ENCODE peak calls at places on chromosomes 12 and 14, in five cellular contexts. J, U, E, G and C are unnamed samples.

GRCh38 chr14:37721976-37722659 is 126.7 kb downstream of the TTC6 start:
- DNase-seq in J (peak), E (no peak), G (peak), U (no peak), C (no peak)

GRCh38 chr14:53893374-53893773 is 63.3 kb downstream of the BMP4 start:
- DNase-seq in J (no peak), U (no peak), G (no peak), E (no peak), C (no peak)

GRCh38 chr12:92192361-92192760 is 46.7 kb upstream of the BTG1 start:
- DNase-seq in U (no peak), J (no peak), G (no peak), E (no peak), C (no peak)

GRCh38 chr12:109944975-109945374 is 44.9 kb downstream of the TCHP start:
- DNase-seq in U (no peak), G (peak), J (no peak), E (peak), C (no peak)

GRCh38 chr14:93089501-93090269 is 26.0 kb downstream of the ITPK1 start:
- DNase-seq in G (no peak), U (no peak), J (no peak), E (no peak), C (no peak)

GRCh38 chr12:100851637-100852036 is 57.1 kb downstream of the ANO4 start:
- DNase-seq in U (no peak), G (no peak), J (no peak), E (no peak), C (no peak)

GRCh38 chr14:49621114-49621881 is 699 bp downstream of the MGAT2 start:
- DNase-seq in G (no peak), J (peak), U (no peak), E (peak), C (peak)

GRCh38 chr12:30952036-30952435 is 25.5 kb downstream of the TSPAN11 start:
- DNase-seq in E (no peak), J (peak), G (no peak), U (no peak), C (no peak)

GRCh38 chr12:70459786-70460185 is 93.7 kb downstream of the KCNMB4 start:
- DNase-seq in U (no peak), G (no peak), E (no peak), J (no peak), C (no peak)

GRCh38 chr12:63276537-63277365 is 125.8 kb upstream of the AVPR1A start:
- DNase-seq in E (no peak), J (peak), U (peak), G (peak), C (peak)

GRCh38 chr14:61119006-61119405 is 138.0 kb downstream of the SLC38A6 start:
- DNase-seq in U (no peak), E (no peak), G (no peak), J (no peak), C (no peak)

GRCh38 chr12:127125607-127126259 is 1141.2 kb upstream of the TMEM132C start:
- DNase-seq in E (peak), U (peak), G (no peak), J (peak), C (peak)

GRCh38 chr14:82872494-82872893 is 1338.8 kb upstream of the SEL1L start:
- DNase-seq in J (peak), G (no peak), U (no peak), E (no peak), C (no peak)

GRCh38 chr12:52812749-52813148 is 1.2 kb downstream of the KRT4 start:
- DNase-seq in J (no peak), G (no peak), E (no peak), U (no peak), C (no peak)
- H3K4me3 ChIP-seq in J (no peak), G (no peak), E (no peak), U (no peak), C (no peak)

GRCh38 chr12:56677680-56678079 is 10.4 kb downstream of the PTGES3 start:
- DNase-seq in J (no peak), E (no peak), G (no peak), U (no peak), C (no peak)
- H2AFZ ChIP-seq in J (no peak), E (no peak), G (no peak), U (no peak), C (no peak)

DNA sequence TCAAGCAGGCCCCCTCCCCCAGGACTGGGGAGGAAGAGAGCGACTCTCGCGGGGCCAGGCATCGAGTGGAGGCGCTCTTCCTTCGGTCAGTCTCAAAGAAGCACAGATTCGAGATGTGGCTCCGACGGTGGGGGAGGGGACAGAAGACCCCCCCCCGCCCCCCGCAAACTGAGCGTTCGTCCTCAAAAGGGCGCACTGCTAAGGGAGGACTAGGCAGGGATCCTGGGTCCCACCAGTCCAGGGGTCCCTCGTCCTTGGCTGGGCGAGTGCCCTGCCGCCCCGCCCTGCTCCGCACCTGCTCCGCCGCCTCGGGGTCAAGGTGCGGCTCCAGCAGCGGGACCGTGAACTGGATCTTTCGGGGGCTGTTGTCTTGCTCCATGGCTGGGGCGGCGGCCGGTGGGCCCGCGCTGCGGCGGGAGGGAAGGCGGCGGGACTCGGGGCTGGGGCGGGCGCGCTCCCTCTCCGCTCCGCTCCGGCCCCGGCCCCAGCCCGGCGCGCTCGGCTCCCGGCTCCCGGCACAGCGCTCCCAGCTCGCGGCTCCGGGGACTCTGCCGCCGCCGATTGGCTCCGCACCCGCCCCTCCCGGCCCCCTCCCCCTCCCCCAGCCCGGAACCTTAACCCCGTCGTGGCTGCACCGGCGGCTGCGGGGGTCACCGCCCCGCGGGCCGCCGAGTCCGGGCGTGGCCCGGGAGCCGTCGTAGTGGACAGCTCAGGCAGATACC is at the start of gene PPP1R1A:
- DNase-seq in J (peak), E (no peak), U (no peak), G (no peak), C (no peak)
- H3K4me3 ChIP-seq in J (no peak), E (no peak), U (peak), G (peak), C (no peak)

GRCh38 chr12:76220980-76221379 is 127.2 kb downstream of the BBS10 start:
- DNase-seq in U (no peak), E (no peak), G (no peak), J (no peak), C (no peak)

GRCh38 chr12:76219806-76220205 is 128.4 kb downstream of the BBS10 start:
- DNase-seq in G (peak), U (no peak), E (no peak), J (no peak), C (peak)

GRCh38 chr12:76216585-76217472 is 131.4 kb downstream of the BBS10 start:
- DNase-seq in G (no peak), J (no peak), E (peak), U (no peak), C (no peak)
- H2AFZ ChIP-seq in G (no peak), J (peak), E (no peak), U (no peak), C (peak)

GRCh38 chr14:104964546-104964945 is 13.6 kb downstream of the AHNAK2 start:
- DNase-seq in E (no peak), J (no peak), U (no peak), G (no peak), C (no peak)
- H3K4me3 ChIP-seq in E (no peak), J (no peak), U (no peak), G (no peak), C (no peak)

GRCh38 chr12:40141996-40142395 is 36.1 kb upstream of the SLC2A13 start:
- DNase-seq in G (no peak), J (no peak), E (no peak), U (no peak), C (no peak)
- H2AFZ ChIP-seq in G (no peak), J (no peak), E (no peak), U (no peak), C (no peak)

DNA sequence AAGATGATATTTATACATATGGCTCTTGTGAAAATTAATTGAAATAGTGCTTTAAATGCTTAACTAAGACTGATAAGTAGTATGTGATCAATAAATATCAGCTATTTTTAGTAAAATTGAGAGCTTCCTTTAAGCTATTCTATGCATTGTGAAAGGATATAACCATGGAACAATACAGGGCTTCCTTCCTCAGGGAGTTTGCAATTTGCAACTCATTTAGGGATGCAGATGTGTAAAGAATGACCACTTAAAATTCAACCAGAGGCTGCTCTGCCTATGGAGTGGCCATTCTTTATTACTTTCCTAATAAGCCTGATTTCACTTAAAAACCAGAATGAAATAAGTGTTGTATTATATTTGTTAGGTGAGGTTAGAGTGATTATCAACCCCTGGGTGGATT is 103.2 kb upstream of the PRICKLE1 start:
- DNase-seq in U (no peak), J (no peak), G (no peak), E (no peak), C (no peak)
- H3K4me3 ChIP-seq in U (no peak), J (no peak), G (no peak), E (no peak), C (no peak)

GRCh38 chr12:95605087-95605486 is 53.8 kb upstream of the USP44 start:
- DNase-seq in E (peak), J (peak), G (no peak), U (no peak), C (peak)

GRCh38 chr12:95599880-95600279 is 48.6 kb upstream of the USP44 start:
- DNase-seq in E (no peak), J (no peak), U (no peak), G (no peak), C (no peak)

GRCh38 chr12:95601626-95602025 is 50.4 kb upstream of the USP44 start:
- DNase-seq in U (no peak), G (no peak), J (peak), E (peak), C (peak)

GRCh38 chr12:95601091-95601490 is 49.8 kb upstream of the USP44 start:
- DNase-seq in U (no peak), J (no peak), E (no peak), G (no peak), C (no peak)

DNA sequence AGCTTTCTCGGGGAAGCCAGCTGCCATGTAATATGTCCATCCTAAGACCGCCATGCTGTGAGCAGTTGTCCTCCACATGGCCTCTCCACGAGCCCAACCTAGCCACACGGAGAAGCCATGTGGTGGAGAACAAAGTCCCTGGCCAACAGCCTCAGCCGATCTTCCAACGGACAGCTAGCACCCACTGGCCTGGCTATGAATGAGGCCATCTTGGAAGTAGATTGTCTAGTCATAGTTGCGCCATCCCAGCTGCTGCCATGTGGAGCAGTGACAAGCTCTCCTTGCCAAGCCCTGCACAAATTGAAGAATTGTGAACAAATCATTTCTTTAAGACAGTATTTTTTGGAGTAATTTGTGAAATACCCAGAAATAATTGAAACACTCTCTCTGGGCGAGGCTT is 49.3 kb upstream of the USP44 start:
- DNase-seq in J (no peak), E (no peak), U (no peak), G (no peak), C (no peak)
- H2AFZ ChIP-seq in J (no peak), E (no peak), U (no peak), G (no peak), C (no peak)

DNA sequence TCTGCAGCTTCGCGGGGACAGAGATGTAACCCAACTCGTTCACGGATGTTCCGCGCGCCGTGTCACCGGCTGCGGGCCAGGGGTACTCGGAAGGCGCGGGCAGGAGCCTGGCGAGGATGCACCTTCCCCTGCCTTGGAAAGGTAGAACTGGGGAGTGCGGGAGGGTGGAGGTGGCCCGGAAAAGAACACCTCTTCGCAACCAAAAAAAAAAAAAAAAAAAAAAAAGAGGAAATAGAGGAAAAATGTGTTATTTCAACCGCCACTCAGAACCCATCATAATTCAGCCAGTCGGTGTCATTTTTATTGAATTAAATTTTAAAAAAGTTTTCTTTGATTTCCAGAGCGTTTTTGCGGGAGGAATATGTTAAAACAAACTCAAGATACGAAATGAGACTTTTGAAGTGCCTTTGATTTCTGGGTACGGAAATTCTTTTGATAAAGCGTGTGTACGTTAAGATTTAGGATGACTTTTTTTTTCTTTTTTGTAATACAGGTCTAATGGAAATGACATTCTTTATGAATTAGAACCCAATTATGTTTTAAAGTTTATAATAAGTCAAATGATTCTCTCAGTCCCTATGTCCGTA is 8.9 kb downstream of the CDKN1B start:
- DNase-seq in U (no peak), G (no peak), J (no peak), E (no peak), C (no peak)
- H3K4me3 ChIP-seq in U (peak), G (peak), J (peak), E (peak), C (peak)